ENCODE peak calls at places on chromosomes 1 and 21, in seven cellular contexts. B, Y, A, Q, I, H and F are unnamed samples.

GRCh38 chr1:161017756-161018630 is 3.0 kb downstream of the F11R start:
- DNase-seq in B (no peak), Y (no peak), A (no peak), Q (no peak), I (no peak), H (no peak), F (no peak)

GRCh38 chr1:19220991-19221390 is 10.9 kb upstream of the UBR4 start:
- DNase-seq in B (no peak), Y (no peak), A (no peak), Q (no peak), I (no peak), H (no peak), F (no peak)

GRCh38 chr1:204014336-204014735 is 58.6 kb upstream of the SOX13 start:
- DNase-seq in B (no peak), Y (no peak), A (no peak), Q (no peak), I (no peak), H (no peak), F (no peak)

GRCh38 chr21:43323244-43324005 is 103.5 kb downstream of the SIK1 start:
- DNase-seq in B (no peak), Y (no peak), A (no peak), Q (no peak), I (no peak), H (no peak), F (no peak)

GRCh38 chr1:200707116-200707515 is 31.6 kb upstream of the CAMSAP2 start:
- DNase-seq in B (no peak), Y (no peak), A (no peak), Q (no peak), I (no peak), H (no peak), F (no peak)

GRCh38 chr1:226938903-226939438 is 1.1 kb upstream of the COQ8A start:
- DNase-seq in B (no peak), Y (no peak), A (no peak), Q (no peak), I (no peak), H (no peak), F (no peak)

GRCh38 chr21:39675595-39675994 is 62.9 kb downstream of the B3GALT5 start:
- DNase-seq in B (no peak), Y (no peak), A (no peak), Q (peak; percentile 90), I (no peak), H (no peak), F (no peak)

GRCh38 chr1:30911061-30911954 is 2.8 kb upstream of the SDC3 start:
- DNase-seq in B (peak; percentile 78), Y (peak; percentile 94), A (no peak), Q (peak; percentile 53), I (peak; percentile 87), H (peak; percentile 81), F (peak; percentile 80)

GRCh38 chr21:27681038-27681437 is 714.1 kb upstream of the ADAMTS5 start:
- DNase-seq in B (no peak), Y (no peak), A (no peak), Q (no peak), I (peak; percentile 66), H (no peak), F (no peak)

GRCh38 chr1:156707486-156708244 is 2.3 kb upstream of the CRABP2 start:
- DNase-seq in B (no peak), Y (no peak), A (no peak), Q (no peak), I (peak; percentile 63), H (no peak), F (peak; percentile 44)

GRCh38 chr1:36763771-36764170 is 270.5 kb downstream of the GRIK3 start:
- DNase-seq in B (no peak), Y (no peak), A (no peak), Q (no peak), I (no peak), H (no peak), F (no peak)

GRCh38 chr1:201501812-201502510 is 5.0 kb downstream of the CSRP1 start:
- DNase-seq in B (no peak), Y (no peak), A (no peak), Q (peak; percentile 32), I (no peak), H (no peak), F (no peak)

GRCh38 chr1:17340358-17340757 is 31.6 kb upstream of the PADI6 start:
- DNase-seq in B (no peak), Y (no peak), A (no peak), Q (no peak), I (no peak), H (no peak), F (no peak)

GRCh38 chr21:42044871-42045495 is 26.1 kb upstream of the UMODL1 start:
- DNase-seq in B (no peak), Y (no peak), A (no peak), Q (no peak), I (no peak), H (no peak), F (no peak)

GRCh38 chr21:44836666-44837471 is 19.0 kb upstream of the SUMO3 start:
- DNase-seq in B (no peak), Y (no peak), A (no peak), Q (no peak), I (peak; percentile 59), H (no peak), F (no peak)

GRCh38 chr21:29403922-29404538 is 105.3 kb downstream of the BACH1 start:
- DNase-seq in B (no peak), Y (no peak), A (no peak), Q (no peak), I (no peak), H (no peak), F (no peak)